ENCODE peak calls at places on chromosome 9, in eight cellular contexts. Y, T, G, Z, F, A, M and C are unnamed samples.

GRCh38 chr9:37165644-37166043 is 45.3 kb downstream of the ZCCHC7 start:
- DNase-seq in Y (no peak), T (no peak), G (no peak), Z (no peak), F (no peak), A (no peak), M (no peak), C (no peak)

GRCh38 chr9:100011062-100011681 is 87.6 kb downstream of the ERP44 start:
- DNase-seq in Y (peak), T (no peak), G (no peak), Z (no peak), F (no peak), A (peak), M (peak), C (no peak)

GRCh38 chr9:109923371-109923770 is 143.4 kb downstream of the PALM2AKAP2 start:
- DNase-seq in Y (no peak), T (no peak), G (no peak), Z (no peak), F (no peak), A (no peak), M (no peak), C (no peak)

GRCh38 chr9:136951541-136952353 is at the start of gene LCN12:
- DNase-seq in Y (no peak), T (no peak), G (no peak), Z (no peak), F (no peak), A (no peak), M (no peak), C (no peak)

GRCh38 chr9:8599937-8600336 is 800.4 kb upstream of the DMAC1 start:
- DNase-seq in Y (no peak), T (no peak), G (no peak), Z (no peak), F (no peak), A (no peak), M (no peak), C (peak)

GRCh38 chr9:75491533-75491932 is 398.9 kb upstream of the PCSK5 start:
- DNase-seq in Y (no peak), T (no peak), G (no peak), Z (no peak), F (no peak), A (no peak), M (no peak), C (no peak)

GRCh38 chr9:2157277-2158105 is 142.3 kb downstream of the SMARCA2 start:
- DNase-seq in Y (peak), T (no peak), G (no peak), Z (no peak), F (no peak), A (peak), M (peak), C (no peak)

GRCh38 chr9:114281421-114282103 is 41.3 kb upstream of the ORM1 start:
- DNase-seq in Y (no peak), T (no peak), G (peak), Z (peak), F (no peak), A (peak), M (peak), C (peak)

GRCh38 chr9:137272241-137273094 is 5.1 kb upstream of the TOR4A start:
- DNase-seq in Y (no peak), T (no peak), G (no peak), Z (no peak), F (no peak), A (no peak), M (no peak), C (no peak)

GRCh38 chr9:114005371-114006154 is 72.5 kb downstream of the AMBP start:
- DNase-seq in Y (no peak), T (peak), G (no peak), Z (no peak), F (no peak), A (no peak), M (no peak), C (peak)

GRCh38 chr9:75601280-75601679 is 289.2 kb upstream of the PCSK5 start:
- DNase-seq in Y (no peak), T (no peak), G (no peak), Z (no peak), F (no peak), A (peak), M (no peak), C (no peak)

GRCh38 chr9:36677611-36678010 is 104.9 kb downstream of the MELK start:
- DNase-seq in Y (no peak), T (no peak), G (no peak), Z (no peak), F (no peak), A (no peak), M (no peak), C (no peak)

GRCh38 chr9:113139225-113139829 is 11.5 kb upstream of the SLC31A2 start:
- DNase-seq in Y (no peak), T (no peak), G (no peak), Z (no peak), F (no peak), A (no peak), M (no peak), C (no peak)

GRCh38 chr9:116499986-116500871 is 186.9 kb upstream of the TRIM32 start:
- DNase-seq in Y (peak), T (no peak), G (no peak), Z (no peak), F (no peak), A (peak), M (peak), C (no peak)

GRCh38 chr9:132042324-132042723 is 37.3 kb downstream of the MED27 start:
- DNase-seq in Y (peak), T (no peak), G (no peak), Z (no peak), F (no peak), A (peak), M (peak), C (no peak)

GRCh38 chr9:127195976-127196825 is 68.4 kb upstream of the GARNL3 start:
- DNase-seq in Y (no peak), T (no peak), G (peak), Z (no peak), F (no peak), A (no peak), M (no peak), C (no peak)

GRCh38 chr9:81191222-81191621 is 498.1 kb downstream of the TLE1 start:
- DNase-seq in Y (peak), T (no peak), G (no peak), Z (no peak), F (no peak), A (no peak), M (no peak), C (no peak)

GRCh38 chr9:119768266-119768665 is 399.0 kb upstream of the BRINP1 start:
- DNase-seq in Y (no peak), T (no peak), G (no peak), Z (no peak), F (no peak), A (no peak), M (no peak), C (no peak)

GRCh38 chr9:98201102-98201501 is 8.7 kb upstream of the CORO2A start:
- DNase-seq in Y (no peak), T (no peak), G (no peak), Z (no peak), F (no peak), A (no peak), M (no peak), C (no peak)

GRCh38 chr9:96398582-96399334 is 15.2 kb upstream of the SLC35D2 start:
- DNase-seq in Y (no peak), T (no peak), G (no peak), Z (no peak), F (no peak), A (no peak), M (no peak), C (no peak)

GRCh38 chr9:101951598-101951997 is 213.2 kb upstream of the GRIN3A start:
- DNase-seq in Y (no peak), T (no peak), G (no peak), Z (no peak), F (no peak), A (no peak), M (no peak), C (no peak)

GRCh38 chr9:86767373-86767772 is 179.9 kb downstream of the GAS1 start:
- DNase-seq in Y (no peak), T (no peak), G (no peak), Z (no peak), F (no peak), A (no peak), M (no peak), C (no peak)